ENCODE peak calls at places on chromosomes 13 and 19, in eight cellular contexts. One of them, this sample, is unnamed.

GRCh38 chr19:709965-710714 is 1.4 kb downstream of the PALM start:
- DNase-seq in heart right ventricle: peak; percentile 67
- DNase-seq in tibial artery: no peak
- DNase-seq in cardiac muscle cell: no peak
- DNase-seq in GM23248: no peak
- DNase-seq in lower lobe of right lung: no peak
- DNase-seq in esophagus squamous epithelium: no peak
- DNase-seq in PC-3: no peak
- DNase-seq in this sample: no peak

GRCh38 chr13:66992183-66992582 is 238.0 kb downstream of the PCDH9 start:
- DNase-seq in heart right ventricle: no peak
- DNase-seq in tibial artery: no peak
- DNase-seq in cardiac muscle cell: peak; percentile 2
- DNase-seq in GM23248: no peak
- DNase-seq in lower lobe of right lung: no peak
- DNase-seq in esophagus squamous epithelium: no peak
- DNase-seq in PC-3: no peak
- DNase-seq in this sample: peak; percentile 21

GRCh38 chr13:94154362-94154761 is 325.1 kb downstream of the DCT start:
- DNase-seq in heart right ventricle: no peak
- DNase-seq in tibial artery: peak; percentile 75
- DNase-seq in cardiac muscle cell: no peak
- DNase-seq in GM23248: peak; percentile 50
- DNase-seq in lower lobe of right lung: no peak
- DNase-seq in esophagus squamous epithelium: no peak
- DNase-seq in PC-3: peak; percentile 30
- DNase-seq in this sample: no peak

GRCh38 chr13:32883501-32883900 is 132.7 kb upstream of the KL start:
- DNase-seq in heart right ventricle: no peak
- DNase-seq in tibial artery: no peak
- DNase-seq in cardiac muscle cell: no peak
- DNase-seq in GM23248: peak; percentile 57
- DNase-seq in lower lobe of right lung: no peak
- DNase-seq in esophagus squamous epithelium: no peak
- DNase-seq in PC-3: no peak
- DNase-seq in this sample: peak; percentile 87

GRCh38 chr19:41927810-41928192 is 448 bp downstream of the ERFL start:
- DNase-seq in heart right ventricle: no peak
- DNase-seq in tibial artery: no peak
- DNase-seq in cardiac muscle cell: no peak
- DNase-seq in GM23248: no peak
- DNase-seq in lower lobe of right lung: no peak
- DNase-seq in esophagus squamous epithelium: no peak
- DNase-seq in PC-3: no peak
- DNase-seq in this sample: no peak

GRCh38 chr19:35712910-35713845 is 4.6 kb upstream of the KMT2B start:
- DNase-seq in heart right ventricle: no peak
- DNase-seq in tibial artery: no peak
- DNase-seq in cardiac muscle cell: no peak
- DNase-seq in GM23248: no peak
- DNase-seq in lower lobe of right lung: no peak
- DNase-seq in esophagus squamous epithelium: no peak
- DNase-seq in PC-3: no peak
- DNase-seq in this sample: no peak

GRCh38 chr13:51148223-51148951 is 37.3 kb upstream of the C13orf42 start:
- DNase-seq in heart right ventricle: no peak
- DNase-seq in tibial artery: no peak
- DNase-seq in cardiac muscle cell: no peak
- DNase-seq in GM23248: no peak
- DNase-seq in lower lobe of right lung: no peak
- DNase-seq in esophagus squamous epithelium: no peak
- DNase-seq in PC-3: no peak
- DNase-seq in this sample: no peak

GRCh38 chr13:40589285-40590109 is 76.9 kb downstream of the FOXO1 start:
- DNase-seq in heart right ventricle: peak; percentile 70
- DNase-seq in tibial artery: no peak
- DNase-seq in cardiac muscle cell: peak; percentile 20
- DNase-seq in GM23248: peak; percentile 53
- DNase-seq in lower lobe of right lung: no peak
- DNase-seq in esophagus squamous epithelium: no peak
- DNase-seq in PC-3: peak; percentile 53
- DNase-seq in this sample: no peak

GRCh38 chr19:4508698-4509097 is 9.6 kb downstream of the PLIN4 start:
- DNase-seq in heart right ventricle: no peak
- DNase-seq in tibial artery: no peak
- DNase-seq in cardiac muscle cell: no peak
- DNase-seq in GM23248: no peak
- DNase-seq in lower lobe of right lung: no peak
- DNase-seq in esophagus squamous epithelium: no peak
- DNase-seq in PC-3: no peak
- DNase-seq in this sample: no peak

GRCh38 chr13:87129602-87130300 is 541.4 kb upstream of the SLITRK5 start:
- DNase-seq in heart right ventricle: no peak
- DNase-seq in tibial artery: no peak
- DNase-seq in cardiac muscle cell: no peak
- DNase-seq in GM23248: peak; percentile 49
- DNase-seq in lower lobe of right lung: no peak
- DNase-seq in esophagus squamous epithelium: no peak
- DNase-seq in PC-3: peak; percentile 23
- DNase-seq in this sample: no peak

GRCh38 chr13:98511435-98511834 is 65.5 kb downstream of the STK24 start:
- DNase-seq in heart right ventricle: no peak
- DNase-seq in tibial artery: no peak
- DNase-seq in cardiac muscle cell: no peak
- DNase-seq in GM23248: no peak
- DNase-seq in lower lobe of right lung: no peak
- DNase-seq in esophagus squamous epithelium: no peak
- DNase-seq in PC-3: peak; percentile 44
- DNase-seq in this sample: no peak
- H3K4me1 ChIP-seq in heart right ventricle: peaks cover 53% of the 10 kb centered on the region
- H3K4me1 ChIP-seq in tibial artery: peaks cover 40% of the 10 kb centered on the region
- H3K4me1 ChIP-seq in cardiac muscle cell: peaks cover 34% of the 10 kb centered on the region
- H3K4me1 ChIP-seq in GM23248: peaks cover 42% of the 10 kb centered on the region
- H3K4me1 ChIP-seq in lower lobe of right lung: peaks cover 40% of the 10 kb centered on the region
- H3K4me1 ChIP-seq in esophagus squamous epithelium: peaks cover 99% of the 10 kb centered on the region
- H3K4me1 ChIP-seq in PC-3: peaks cover 48% of the 10 kb centered on the region
- H3K4me1 ChIP-seq in this sample: peaks cover 41% of the 10 kb centered on the region

GRCh38 chr13:73482556-73482955 is 423.8 kb downstream of the KLF5 start:
- DNase-seq in heart right ventricle: no peak
- DNase-seq in tibial artery: no peak
- DNase-seq in cardiac muscle cell: no peak
- DNase-seq in GM23248: no peak
- DNase-seq in lower lobe of right lung: no peak
- DNase-seq in esophagus squamous epithelium: no peak
- DNase-seq in PC-3: no peak
- DNase-seq in this sample: no peak
- H3K4me1 ChIP-seq in heart right ventricle: no peaks in the 10 kb centered on the region
- H3K4me1 ChIP-seq in tibial artery: peaks cover 7% of the 10 kb centered on the region
- H3K4me1 ChIP-seq in cardiac muscle cell: no peaks in the 10 kb centered on the region
- H3K4me1 ChIP-seq in GM23248: no peaks in the 10 kb centered on the region
- H3K4me1 ChIP-seq in lower lobe of right lung: no peaks in the 10 kb centered on the region
- H3K4me1 ChIP-seq in esophagus squamous epithelium: no peaks in the 10 kb centered on the region
- H3K4me1 ChIP-seq in PC-3: no peaks in the 10 kb centered on the region
- H3K4me1 ChIP-seq in this sample: no peaks in the 10 kb centered on the region

DNA sequence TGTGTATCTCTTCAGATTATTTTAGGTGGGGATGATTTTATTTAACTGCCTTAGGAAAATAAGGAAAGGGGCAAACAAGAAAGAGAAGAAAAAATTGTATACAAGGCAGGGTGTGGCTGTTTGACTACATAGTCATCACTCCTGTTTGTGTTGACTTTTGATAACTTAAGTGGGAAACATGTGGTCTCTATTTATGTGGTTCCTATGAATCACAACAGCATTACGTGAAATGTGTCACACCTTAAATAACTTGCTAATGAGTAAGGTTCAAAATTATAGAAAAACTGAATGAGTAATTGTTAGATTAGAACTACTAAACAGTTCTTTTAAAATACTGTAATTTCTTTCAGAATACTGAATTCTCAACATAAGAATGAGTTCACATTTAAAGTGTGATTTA is 69.3 kb downstream of the LMO7 start:
- DNase-seq in heart right ventricle: no peak
- DNase-seq in tibial artery: no peak
- DNase-seq in cardiac muscle cell: no peak
- DNase-seq in GM23248: peak; percentile 89
- DNase-seq in lower lobe of right lung: no peak
- DNase-seq in esophagus squamous epithelium: no peak
- DNase-seq in PC-3: peak; percentile 90
- DNase-seq in this sample: no peak
- H3K4me1 ChIP-seq in heart right ventricle: peaks cover 13% of the 10 kb centered on the region
- H3K4me1 ChIP-seq in tibial artery: peaks cover 14% of the 10 kb centered on the region
- H3K4me1 ChIP-seq in cardiac muscle cell: no peaks in the 10 kb centered on the region
- H3K4me1 ChIP-seq in GM23248: peaks cover 39% of the 10 kb centered on the region
- H3K4me1 ChIP-seq in lower lobe of right lung: peaks cover 11% of the 10 kb centered on the region
- H3K4me1 ChIP-seq in esophagus squamous epithelium: peaks cover 26% of the 10 kb centered on the region
- H3K4me1 ChIP-seq in PC-3: peaks cover 34% of the 10 kb centered on the region
- H3K4me1 ChIP-seq in this sample: peaks cover 3% of the 10 kb centered on the region

GRCh38 chr19:49929121-49929610 is at the start of the genes ATF5 and NUP62:
- DNase-seq in heart right ventricle: peak; percentile 93
- DNase-seq in tibial artery: peak; percentile 94
- DNase-seq in cardiac muscle cell: peak; percentile 90
- DNase-seq in GM23248: peak; percentile 89
- DNase-seq in lower lobe of right lung: peak; percentile 92
- DNase-seq in esophagus squamous epithelium: no peak
- DNase-seq in PC-3: peak; percentile 90
- DNase-seq in this sample: peak; percentile 85

GRCh38 chr19:49927526-49928264 is 1.3 kb upstream of the ATF5 start:
- DNase-seq in heart right ventricle: no peak
- DNase-seq in tibial artery: no peak
- DNase-seq in cardiac muscle cell: no peak
- DNase-seq in GM23248: no peak
- DNase-seq in lower lobe of right lung: no peak
- DNase-seq in esophagus squamous epithelium: no peak
- DNase-seq in PC-3: no peak
- DNase-seq in this sample: no peak

GRCh38 chr19:49930483-49931011 is 1.2 kb upstream of the NUP62 start:
- DNase-seq in heart right ventricle: peak; percentile 59
- DNase-seq in tibial artery: no peak
- DNase-seq in cardiac muscle cell: no peak
- DNase-seq in GM23248: peak; percentile 56
- DNase-seq in lower lobe of right lung: no peak
- DNase-seq in esophagus squamous epithelium: no peak
- DNase-seq in PC-3: peak; percentile 34
- DNase-seq in this sample: peak; percentile 81

GRCh38 chr19:49931293-49932040 is 2.2 kb upstream of the NUP62 start:
- DNase-seq in heart right ventricle: no peak
- DNase-seq in tibial artery: no peak
- DNase-seq in cardiac muscle cell: no peak
- DNase-seq in GM23248: no peak
- DNase-seq in lower lobe of right lung: no peak
- DNase-seq in esophagus squamous epithelium: no peak
- DNase-seq in PC-3: no peak
- DNase-seq in this sample: no peak

GRCh38 chr19:49929611-49930482 is 543 bp upstream of the NUP62 start:
- DNase-seq in heart right ventricle: peak; percentile 96
- DNase-seq in tibial artery: peak; percentile 93
- DNase-seq in cardiac muscle cell: peak; percentile 98
- DNase-seq in GM23248: peak; percentile 99
- DNase-seq in lower lobe of right lung: peak; percentile 93
- DNase-seq in esophagus squamous epithelium: peak; percentile 81
- DNase-seq in PC-3: peak; percentile 98
- DNase-seq in this sample: peak; percentile 95
- H3K4me1 ChIP-seq in heart right ventricle: peaks cover 19% of the 10 kb centered on the region
- H3K4me1 ChIP-seq in tibial artery: peaks cover 22% of the 10 kb centered on the region
- H3K4me1 ChIP-seq in cardiac muscle cell: peaks cover 3% of the 10 kb centered on the region
- H3K4me1 ChIP-seq in GM23248: peaks cover 7% of the 10 kb centered on the region
- H3K4me1 ChIP-seq in lower lobe of right lung: peaks cover 28% of the 10 kb centered on the region
- H3K4me1 ChIP-seq in esophagus squamous epithelium: peaks cover 37% of the 10 kb centered on the region
- H3K4me1 ChIP-seq in PC-3: peaks cover 59% of the 10 kb centered on the region
- H3K4me1 ChIP-seq in this sample: peaks cover 20% of the 10 kb centered on the region

GRCh38 chr19:2547033-2547680 is 71.2 kb downstream of the GADD45B start:
- DNase-seq in heart right ventricle: no peak
- DNase-seq in tibial artery: no peak
- DNase-seq in cardiac muscle cell: no peak
- DNase-seq in GM23248: no peak
- DNase-seq in lower lobe of right lung: peak; percentile 37
- DNase-seq in esophagus squamous epithelium: no peak
- DNase-seq in PC-3: no peak
- DNase-seq in this sample: no peak

GRCh38 chr19:2548966-2549365 is 73.0 kb downstream of the GADD45B start:
- DNase-seq in heart right ventricle: no peak
- DNase-seq in tibial artery: peak; percentile 60
- DNase-seq in cardiac muscle cell: no peak
- DNase-seq in GM23248: no peak
- DNase-seq in lower lobe of right lung: peak; percentile 39
- DNase-seq in esophagus squamous epithelium: no peak
- DNase-seq in PC-3: no peak
- DNase-seq in this sample: no peak

GRCh38 chr19:2546128-2547032 is 70.5 kb downstream of the GADD45B start:
- DNase-seq in heart right ventricle: peak; percentile 84
- DNase-seq in tibial artery: peak; percentile 98
- DNase-seq in cardiac muscle cell: peak; percentile 86
- DNase-seq in GM23248: no peak
- DNase-seq in lower lobe of right lung: peak; percentile 93
- DNase-seq in esophagus squamous epithelium: no peak
- DNase-seq in PC-3: no peak
- DNase-seq in this sample: no peak

GRCh38 chr19:2549701-2550191 is 73.8 kb downstream of the GADD45B start:
- DNase-seq in heart right ventricle: peak; percentile 81
- DNase-seq in tibial artery: peak; percentile 89
- DNase-seq in cardiac muscle cell: no peak
- DNase-seq in GM23248: peak; percentile 96
- DNase-seq in lower lobe of right lung: peak; percentile 86
- DNase-seq in esophagus squamous epithelium: no peak
- DNase-seq in PC-3: peak; percentile 76
- DNase-seq in this sample: no peak

GRCh38 chr19:2547721-2548120 is 71.8 kb downstream of the GADD45B start:
- DNase-seq in heart right ventricle: no peak
- DNase-seq in tibial artery: no peak
- DNase-seq in cardiac muscle cell: no peak
- DNase-seq in GM23248: no peak
- DNase-seq in lower lobe of right lung: peak; percentile 40
- DNase-seq in esophagus squamous epithelium: no peak
- DNase-seq in PC-3: no peak
- DNase-seq in this sample: no peak
- H3K4me1 ChIP-seq in heart right ventricle: peaks cover 52% of the 10 kb centered on the region
- H3K4me1 ChIP-seq in tibial artery: peaks cover 46% of the 10 kb centered on the region
- H3K4me1 ChIP-seq in cardiac muscle cell: peaks cover 34% of the 10 kb centered on the region
- H3K4me1 ChIP-seq in GM23248: peaks cover 33% of the 10 kb centered on the region
- H3K4me1 ChIP-seq in lower lobe of right lung: peaks cover 91% of the 10 kb centered on the region
- H3K4me1 ChIP-seq in esophagus squamous epithelium: peaks cover 81% of the 10 kb centered on the region
- H3K4me1 ChIP-seq in PC-3: peaks cover 33% of the 10 kb centered on the region
- H3K4me1 ChIP-seq in this sample: peaks cover 20% of the 10 kb centered on the region

DNA sequence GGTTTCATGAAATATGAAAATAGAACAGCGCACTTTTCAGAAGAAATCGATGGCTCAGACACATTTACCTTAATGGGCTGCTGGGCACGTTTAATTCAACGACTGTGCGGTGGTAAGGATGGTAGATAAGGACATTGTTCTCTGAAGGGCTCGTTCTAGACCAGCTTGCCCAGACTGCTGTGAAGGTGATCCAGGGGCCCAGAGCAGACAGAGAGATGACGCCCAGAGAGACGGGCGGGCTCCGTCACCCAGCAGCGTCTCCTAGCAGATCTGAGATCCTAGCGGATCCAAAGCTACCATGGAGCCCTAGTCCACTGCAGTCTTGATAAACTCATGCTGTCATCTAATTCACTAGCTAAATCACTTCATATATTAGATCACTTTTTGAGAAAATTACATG is 21.4 kb downstream of the COL4A2 start:
- DNase-seq in heart right ventricle: no peak
- DNase-seq in tibial artery: peak; percentile 59
- DNase-seq in cardiac muscle cell: no peak
- DNase-seq in GM23248: peak; percentile 58
- DNase-seq in lower lobe of right lung: no peak
- DNase-seq in esophagus squamous epithelium: no peak
- DNase-seq in PC-3: no peak
- DNase-seq in this sample: no peak
- H3K4me1 ChIP-seq in heart right ventricle: peaks cover 69% of the 10 kb centered on the region
- H3K4me1 ChIP-seq in tibial artery: peaks cover 72% of the 10 kb centered on the region
- H3K4me1 ChIP-seq in cardiac muscle cell: peaks cover 29% of the 10 kb centered on the region
- H3K4me1 ChIP-seq in GM23248: peaks cover 62% of the 10 kb centered on the region
- H3K4me1 ChIP-seq in lower lobe of right lung: peaks cover 40% of the 10 kb centered on the region
- H3K4me1 ChIP-seq in esophagus squamous epithelium: peaks cover 45% of the 10 kb centered on the region
- H3K4me1 ChIP-seq in PC-3: peaks cover 7% of the 10 kb centered on the region
- H3K4me1 ChIP-seq in this sample: no peaks in the 10 kb centered on the region

This sample was measured in HAP-1.